ENCODE peak calls at places on chromosome 20, in seven cellular contexts. U is GM23248, B is NCI-H460, X is thyroid gland, D is activated B cell treated with CpG ODN at 0.5 μM for 24 hours, L is NCI-H1105, Z is A172. F is an unnamed sample.

GRCh38 chr20:4230651-4231050 is 215.3 kb upstream of the RNF24 start:
- DNase-seq in U (no peak), B (no peak), X (no peak), D (no peak), L (no peak), Z (no peak), F (no peak)

GRCh38 chr20:49483706-49484101 is 1.2 kb upstream of the KCNB1 start:
- DNase-seq in U (no peak), B (no peak), X (no peak), D (no peak), L (no peak), Z (no peak), F (no peak)

GRCh38 chr20:31707994-31708744 is 14.5 kb downstream of the BCL2L1 start:
- DNase-seq in U (no peak), B (no peak), X (peak), D (no peak), L (peak), Z (no peak), F (no peak)

GRCh38 chr20:57760698-57761412 is 51.0 kb upstream of the PMEPA1 start:
- DNase-seq in U (no peak), B (no peak), X (no peak), D (no peak), L (no peak), Z (no peak), F (no peak)

GRCh38 chr20:36744764-36745191 is 1.1 kb downstream of the NDRG3 start:
- DNase-seq in U (peak), B (no peak), X (peak), D (no peak), L (no peak), Z (peak), F (no peak)

GRCh38 chr20:32490942-32491763 is 94.0 kb downstream of the NOL4L start:
- DNase-seq in U (no peak), B (no peak), X (no peak), D (no peak), L (no peak), Z (no peak), F (no peak)

GRCh38 chr20:45934046-45934586 is 367 bp upstream of the PCIF1 start:
- DNase-seq in U (peak), B (no peak), X (peak), D (no peak), L (peak), Z (no peak), F (peak)

GRCh38 chr20:62047666-62048345 is 17.9 kb downstream of the TAF4 start:
- DNase-seq in U (no peak), B (no peak), X (no peak), D (no peak), L (no peak), Z (no peak), F (no peak)

GRCh38 chr20:37575884-37576283 is 48.2 kb upstream of the BLCAP start:
- DNase-seq in U (no peak), B (no peak), X (no peak), D (no peak), L (no peak), Z (no peak), F (no peak)

GRCh38 chr20:25013478-25014380 is 21.2 kb upstream of the APMAP start:
- DNase-seq in U (no peak), B (no peak), X (no peak), D (no peak), L (no peak), Z (no peak), F (no peak)

GRCh38 chr20:50987493-50988210 is 29.0 kb downstream of the MOCS3 start:
- DNase-seq in U (peak), B (peak), X (peak), D (no peak), L (peak), Z (peak), F (peak)

GRCh38 chr20:20411382-20411781 is 43.5 kb downstream of the INSM1 start:
- DNase-seq in U (no peak), B (no peak), X (no peak), D (no peak), L (no peak), Z (no peak), F (no peak)

GRCh38 chr20:953742-954141 is 37.6 kb upstream of the ANGPT4 start:
- DNase-seq in U (peak), B (no peak), X (peak), D (no peak), L (no peak), Z (no peak), F (no peak)

GRCh38 chr20:46013826-46014516 is 5.3 kb downstream of the MMP9 start:
- DNase-seq in U (peak), B (peak), X (peak), D (peak), L (peak), Z (no peak), F (no peak)

GRCh38 chr20:25308671-25309394 is 60.9 kb downstream of the PYGB start:
- DNase-seq in U (peak), B (no peak), X (no peak), D (no peak), L (no peak), Z (peak), F (peak)

GRCh38 chr20:58019027-58019849 is 209.2 kb downstream of the ANKRD60 start:
- DNase-seq in U (peak), B (no peak), X (no peak), D (no peak), L (no peak), Z (peak), F (peak)

GRCh38 chr20:45450097-45450818 is 19.3 kb upstream of the WFDC2 start:
- DNase-seq in U (peak), B (peak), X (no peak), D (no peak), L (peak), Z (peak), F (peak)

GRCh38 chr20:47318596-47319516 is 37.6 kb downstream of the ZMYND8 start:
- DNase-seq in U (peak), B (peak), X (peak), D (no peak), L (no peak), Z (peak), F (no peak)

GRCh38 chr20:9359561-9360308 is 154.7 kb upstream of the LAMP5 start:
- DNase-seq in U (peak), B (peak), X (peak), D (no peak), L (no peak), Z (peak), F (no peak)

GRCh38 chr20:48825551-48825885 is 2.3 kb downstream of the PREX1 start:
- DNase-seq in U (no peak), B (no peak), X (no peak), D (no peak), L (no peak), Z (no peak), F (no peak)

GRCh38 chr20:11891827-11892521 is 25.7 kb upstream of the BTBD3 start:
- DNase-seq in U (peak), B (peak), X (peak), D (no peak), L (peak), Z (peak), F (peak)

GRCh38 chr20:63783970-63784369 is 44.4 kb downstream of the SLC2A4RG start:
- DNase-seq in U (no peak), B (no peak), X (no peak), D (no peak), L (no peak), Z (no peak), F (no peak)

GRCh38 chr20:33636776-33637175 is 25.4 kb upstream of the C20orf144 start:
- DNase-seq in U (no peak), B (no peak), X (no peak), D (no peak), L (no peak), Z (no peak), F (no peak)

GRCh38 chr20:49823152-49823847 is 10.7 kb downstream of the SLC9A8 start:
- DNase-seq in U (no peak), B (no peak), X (no peak), D (no peak), L (no peak), Z (no peak), F (no peak)

GRCh38 chr20:15297059-15297875 is 959.9 kb upstream of the FLRT3 start:
- DNase-seq in U (no peak), B (no peak), X (peak), D (no peak), L (peak), Z (no peak), F (no peak)

GRCh38 chr20:41424546-41424945 is 57.9 kb upstream of the EMILIN3 start:
- DNase-seq in U (peak), B (no peak), X (no peak), D (no peak), L (no peak), Z (peak), F (no peak)

GRCh38 chr20:59123677-59124060 is 40.0 kb upstream of the ZNF831 start:
- DNase-seq in U (no peak), B (no peak), X (no peak), D (no peak), L (no peak), Z (no peak), F (no peak)

GRCh38 chr20:5864873-5865582 is 85.3 kb downstream of the TRMT6 start:
- DNase-seq in U (peak), B (no peak), X (no peak), D (no peak), L (no peak), Z (peak), F (no peak)

GRCh38 chr20:40433341-40433861 is 255.6 kb downstream of the MAFB start:
- DNase-seq in U (no peak), B (no peak), X (no peak), D (no peak), L (no peak), Z (no peak), F (no peak)

GRCh38 chr20:23937303-23938117 is 51.1 kb downstream of the GGTLC1 start:
- DNase-seq in U (peak), B (peak), X (peak), D (no peak), L (peak), Z (peak), F (peak)

GRCh38 chr20:49511788-49512525 is 29.5 kb upstream of the KCNB1 start:
- DNase-seq in U (no peak), B (no peak), X (no peak), D (no peak), L (no peak), Z (no peak), F (no peak)

GRCh38 chr20:36950432-36951197 is 893 bp downstream of the SAMHD1 start:
- DNase-seq in U (peak), B (no peak), X (no peak), D (no peak), L (no peak), Z (peak), F (no peak)